ENCODE peak calls at places on chromosomes 2 and 18, in five cellular contexts. One of them, this sample, is unnamed.

GRCh38 chr18:74745658-74746403 is 148.2 kb downstream of the ZNF407 start:
- DNase-seq in astrocyte: peak; percentile 81
- DNase-seq in tibial artery: no peak
- DNase-seq in neural progenitor cell: no peak
- DNase-seq in vagina: no peak
- DNase-seq in this sample: peak; percentile 68

GRCh38 chr2:43832457-43832856 is 6.2 kb downstream of the ABCG5 start:
- DNase-seq in astrocyte: peak; percentile 6
- DNase-seq in tibial artery: no peak
- DNase-seq in neural progenitor cell: no peak
- DNase-seq in vagina: peak; percentile 67
- DNase-seq in this sample: peak; percentile 35

GRCh38 chr2:202494300-202494699 is 118.2 kb downstream of the BMPR2 start:
- DNase-seq in neural progenitor cell: peak; percentile 41
- DNase-seq in astrocyte: peak; percentile 31
- DNase-seq in tibial artery: no peak
- DNase-seq in vagina: no peak
- DNase-seq in this sample: peak; percentile 91

GRCh38 chr2:36732701-36733036 is 36.2 kb downstream of the VIT start:
- DNase-seq in tibial artery: no peak
- DNase-seq in vagina: no peak
- DNase-seq in astrocyte: no peak
- DNase-seq in neural progenitor cell: no peak
- DNase-seq in this sample: no peak

GRCh38 chr2:63888490-63889402 is 47.0 kb downstream of the UGP2 start:
- DNase-seq in vagina: no peak
- DNase-seq in tibial artery: no peak
- DNase-seq in neural progenitor cell: peak; percentile 74
- DNase-seq in astrocyte: peak; percentile 8
- DNase-seq in this sample: peak; percentile 69

GRCh38 chr2:55136138-55136541 is 85.9 kb upstream of the RTN4 start:
- DNase-seq in astrocyte: no peak
- DNase-seq in tibial artery: no peak
- DNase-seq in vagina: no peak
- DNase-seq in neural progenitor cell: no peak
- DNase-seq in this sample: no peak

GRCh38 chr2:216519154-216519762 is 20.6 kb downstream of the RPL37A start:
- DNase-seq in neural progenitor cell: peak; percentile 85
- DNase-seq in astrocyte: peak; percentile 59
- DNase-seq in tibial artery: peak; percentile 71
- DNase-seq in vagina: no peak
- DNase-seq in this sample: peak; percentile 95

GRCh38 chr2:72010647-72011355 is 136.9 kb downstream of the CYP26B1 start:
- DNase-seq in tibial artery: no peak
- DNase-seq in astrocyte: no peak
- DNase-seq in vagina: peak; percentile 56
- DNase-seq in neural progenitor cell: no peak
- DNase-seq in this sample: no peak

GRCh38 chr2:175836361-175836760 is 165.7 kb downstream of the LNPK start:
- DNase-seq in tibial artery: no peak
- DNase-seq in astrocyte: peak; percentile 45
- DNase-seq in vagina: no peak
- DNase-seq in neural progenitor cell: no peak
- DNase-seq in this sample: no peak

GRCh38 chr2:240922234-240922981 is 16.3 kb downstream of the CROCC2 start:
- DNase-seq in tibial artery: peak; percentile 17
- DNase-seq in vagina: peak; percentile 82
- DNase-seq in astrocyte: no peak
- DNase-seq in neural progenitor cell: no peak
- DNase-seq in this sample: no peak

GRCh38 chr2:68436270-68436669 is 30.8 kb downstream of the FBXO48 start:
- DNase-seq in tibial artery: no peak
- DNase-seq in neural progenitor cell: no peak
- DNase-seq in vagina: no peak
- DNase-seq in astrocyte: peak; percentile 14
- DNase-seq in this sample: peak; percentile 73

GRCh38 chr2:101900375-101900774 is 91.4 kb upstream of the IL1R2 start:
- DNase-seq in tibial artery: no peak
- DNase-seq in vagina: no peak
- DNase-seq in astrocyte: no peak
- DNase-seq in neural progenitor cell: no peak
- DNase-seq in this sample: no peak

GRCh38 chr2:74576830-74577229 is 22.3 kb downstream of the DOK1 start:
- DNase-seq in neural progenitor cell: no peak
- DNase-seq in astrocyte: peak; percentile 85
- DNase-seq in tibial artery: peak; percentile 72
- DNase-seq in vagina: no peak
- DNase-seq in this sample: peak; percentile 76
- TF ChIP-seq CTCF in neural progenitor cell: no peak
- TF ChIP-seq CTCF in astrocyte: no peak
- TF ChIP-seq CTCF in tibial artery: no peak
- TF ChIP-seq CTCF in vagina: no peak
- TF ChIP-seq CTCF in this sample: peak; percentile 23

GRCh38 chr2:112055110-112055832 is at the start of gene TMEM87B:
- DNase-seq in neural progenitor cell: peak; percentile 98
- DNase-seq in tibial artery: peak; percentile 97
- DNase-seq in astrocyte: peak; percentile 93
- DNase-seq in vagina: peak; percentile 99
- DNase-seq in this sample: peak; percentile 99

GRCh38 chr2:112053917-112054846 is 887 bp upstream of the TMEM87B start:
- DNase-seq in vagina: peak; percentile 99
- DNase-seq in neural progenitor cell: peak; percentile 97
- DNase-seq in astrocyte: peak; percentile 86
- DNase-seq in tibial artery: peak; percentile 99
- DNase-seq in this sample: peak; percentile 98

GRCh38 chr2:112055833-112056625 is 960 bp downstream of the TMEM87B start:
- DNase-seq in vagina: peak; percentile 98
- DNase-seq in neural progenitor cell: peak; percentile 34
- DNase-seq in tibial artery: peak; percentile 85
- DNase-seq in astrocyte: peak; percentile 94
- DNase-seq in this sample: peak; percentile 93

GRCh38 chr2:112059671-112060070 is 4.6 kb downstream of the TMEM87B start:
- DNase-seq in vagina: no peak
- DNase-seq in neural progenitor cell: no peak
- DNase-seq in tibial artery: no peak
- DNase-seq in astrocyte: no peak
- DNase-seq in this sample: no peak

DNA sequence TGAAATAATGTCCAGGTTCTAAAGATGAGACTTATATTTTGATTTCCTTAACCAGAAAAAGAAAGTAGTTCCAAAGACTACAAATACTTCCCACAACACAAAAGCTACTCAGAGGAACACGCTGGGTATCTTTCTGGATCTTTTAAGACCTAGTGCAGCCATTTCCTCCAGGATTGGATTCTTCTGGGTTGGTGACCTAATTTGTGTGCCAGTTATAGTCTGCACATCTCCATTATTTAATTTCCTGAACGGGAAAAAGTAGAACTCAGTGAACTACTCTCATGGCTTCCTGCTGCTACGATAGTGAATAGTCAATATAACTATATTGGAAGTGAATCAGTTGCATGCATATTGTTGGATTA is 1.5 kb downstream of the TMEM87B start:
- DNase-seq in neural progenitor cell: no peak
- DNase-seq in tibial artery: no peak
- DNase-seq in astrocyte: no peak
- DNase-seq in vagina: no peak
- DNase-seq in this sample: no peak
- H3K4me3 ChIP-seq in neural progenitor cell: peak overlapping the region; percentile 77
- H3K4me3 ChIP-seq in tibial artery: peak overlapping the region; percentile 70
- H3K4me3 ChIP-seq in astrocyte: peak overlapping the region; percentile 95
- H3K4me3 ChIP-seq in vagina: peak overlapping the region; percentile 92
- H3K4me3 ChIP-seq in this sample: peak overlapping the region; percentile 89

GRCh38 chr2:108184421-108184820 is 55.3 kb upstream of the SULT1C3 start:
- DNase-seq in neural progenitor cell: peak; percentile 42
- DNase-seq in vagina: no peak
- DNase-seq in tibial artery: no peak
- DNase-seq in astrocyte: no peak
- DNase-seq in this sample: peak; percentile 70

DNA sequence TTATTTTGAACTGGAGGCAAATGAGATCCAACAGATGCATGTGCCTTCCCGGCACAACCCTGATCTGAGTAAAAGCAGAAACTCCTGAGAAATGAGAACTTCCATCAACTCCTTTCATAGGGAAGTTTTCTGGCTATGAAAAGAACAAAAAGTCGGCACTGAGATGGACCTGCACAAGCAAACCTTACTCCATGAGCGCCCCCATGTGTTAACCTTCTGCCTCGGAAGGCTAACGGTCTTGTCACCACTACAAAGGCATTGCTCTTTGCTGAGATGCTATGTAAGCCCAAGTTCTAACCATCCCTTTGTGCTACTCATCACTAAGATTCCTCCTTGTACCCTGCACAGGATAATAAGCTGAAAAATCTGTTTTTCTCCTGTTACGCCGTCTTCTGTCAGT is 57.3 kb upstream of the SULT1C3 start:
- DNase-seq in astrocyte: no peak
- DNase-seq in neural progenitor cell: peak; percentile 72
- DNase-seq in vagina: no peak
- DNase-seq in tibial artery: no peak
- DNase-seq in this sample: peak; percentile 52
- TF ChIP-seq CTCF in astrocyte: no peak
- TF ChIP-seq CTCF in neural progenitor cell: peak; percentile 63
- TF ChIP-seq CTCF in vagina: no peak
- TF ChIP-seq CTCF in tibial artery: no peak
- TF ChIP-seq CTCF in this sample: peak; percentile 56

DNA sequence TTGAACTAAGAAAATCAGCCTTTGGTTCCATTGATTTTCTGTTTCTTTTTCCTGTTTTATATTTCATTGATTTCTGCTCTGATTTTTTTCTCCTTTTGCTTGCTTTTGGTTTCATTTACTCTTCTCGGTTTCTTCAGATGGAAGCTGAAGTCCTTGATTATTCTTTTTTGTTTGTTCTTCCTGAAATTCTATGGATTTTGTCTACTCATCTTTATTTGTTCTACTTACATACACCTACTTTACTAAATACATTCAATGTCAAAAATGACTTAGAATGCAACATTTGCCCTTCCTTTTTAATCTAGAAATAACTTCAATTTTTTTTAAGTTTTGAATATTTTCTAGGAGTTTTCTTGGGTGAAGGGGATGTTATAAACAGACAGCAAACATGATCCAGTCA is 612.5 kb downstream of the METTL4 start:
- DNase-seq in neural progenitor cell: no peak
- DNase-seq in tibial artery: no peak
- DNase-seq in astrocyte: no peak
- DNase-seq in vagina: no peak
- DNase-seq in this sample: no peak
- H3K4me3 ChIP-seq in neural progenitor cell: no peak overlapping the region
- H3K4me3 ChIP-seq in tibial artery: no peak overlapping the region
- H3K4me3 ChIP-seq in astrocyte: no peak overlapping the region
- H3K4me3 ChIP-seq in vagina: no peak overlapping the region
- H3K4me3 ChIP-seq in this sample: no peak overlapping the region